ENCODE peak calls at places on chromosomes 13 and 19, in four cellular contexts. K is PC-9, G is cardiac fibroblast, A is lung. O is an unnamed sample.

GRCh38 chr19:46616631-46617322 is 8.1 kb downstream of the PTGIR start:
- DNase-seq in K (peak), G (peak), A (no peak), O (peak)

GRCh38 chr13:99800004-99800403 is 171.6 kb downstream of the ZIC5 start:
- DNase-seq in K (no peak), G (no peak), A (no peak), O (no peak)

GRCh38 chr13:40433577-40433976 is 232.9 kb downstream of the FOXO1 start:
- DNase-seq in K (no peak), G (no peak), A (no peak), O (no peak)

GRCh38 chr13:50149143-50149703 is 134.0 kb downstream of the KCNRG start:
- DNase-seq in K (no peak), G (no peak), A (no peak), O (peak)

GRCh38 chr19:13696839-13697238 is 67.5 kb upstream of the MRI1 start:
- DNase-seq in K (no peak), G (no peak), A (no peak), O (no peak)

GRCh38 chr19:1213391-1214286 is 8.1 kb downstream of the STK11 start:
- DNase-seq in K (no peak), G (peak), A (peak), O (peak)

GRCh38 chr19:47095707-47096704 is 17.6 kb downstream of the ZC3H4 start:
- DNase-seq in K (peak), G (no peak), A (peak), O (peak)

GRCh38 chr19:42831221-42832019 is 48.1 kb downstream of the PSG1 start:
- DNase-seq in K (peak), G (no peak), A (no peak), O (no peak)

GRCh38 chr13:32087955-32088747 is 56.6 kb downstream of the FRY start:
- DNase-seq in K (no peak), G (no peak), A (no peak), O (peak)

GRCh38 chr19:17107546-17108452 is 32.2 kb downstream of the MYO9B start:
- DNase-seq in K (peak), G (peak), A (peak), O (peak)

GRCh38 chr13:110890279-110891150 is 24.4 kb downstream of the ANKRD10 start:
- DNase-seq in K (no peak), G (no peak), A (no peak), O (no peak)

GRCh38 chr19:46118136-46118535 is 6.4 kb downstream of the IGFL3 start:
- DNase-seq in K (peak), G (no peak), A (no peak), O (no peak)

GRCh38 chr13:30785146-30785845 is 50.0 kb downstream of the ALOX5AP start:
- DNase-seq in K (no peak), G (no peak), A (peak), O (no peak)

GRCh38 chr13:94784066-94784465 is 71.7 kb upstream of the SOX21 start:
- DNase-seq in K (no peak), G (peak), A (no peak), O (peak)

GRCh38 chr13:23748109-23748508 is 141.1 kb downstream of the MIPEP start:
- DNase-seq in K (no peak), G (no peak), A (no peak), O (no peak)

GRCh38 chr13:19596960-19597361 is 35.6 kb upstream of the TPTE2 start:
- DNase-seq in K (no peak), G (no peak), A (no peak), O (peak)

GRCh38 chr19:39568604-39569003 is 28.6 kb upstream of the EID2 start:
- DNase-seq in K (no peak), G (no peak), A (no peak), O (peak)

GRCh38 chr19:19137556-19138109 is 645 bp downstream of the TMEM161A start:
- DNase-seq in K (no peak), G (peak), A (no peak), O (peak)

GRCh38 chr13:83666126-83666525 is 216.1 kb downstream of the SLITRK1 start:
- DNase-seq in K (no peak), G (no peak), A (no peak), O (peak)

GRCh38 chr19:14433454-14434156 is 499 bp downstream of the PKN1 start:
- DNase-seq in K (peak), G (no peak), A (no peak), O (no peak)

GRCh38 chr13:31000889-31001288 is 68.4 kb downstream of the TEX26 start:
- DNase-seq in K (no peak), G (peak), A (no peak), O (no peak)

GRCh38 chr19:16417660-16418596 is 53.8 kb downstream of the EPS15L1 start:
- DNase-seq in K (peak), G (peak), A (peak), O (peak)

GRCh38 chr19:35248310-35249145 is at the start of gene LSR:
- DNase-seq in K (peak), G (no peak), A (peak), O (no peak)

GRCh38 chr19:47331931-47332547 is at the start of gene C5AR2:
- DNase-seq in K (no peak), G (peak), A (no peak), O (no peak)

GRCh38 chr19:32570081-32570785 is 10.8 kb upstream of the PDCD5 start:
- DNase-seq in K (peak), G (peak), A (peak), O (peak)

GRCh38 chr13:41588899-41589298 is 131.5 kb downstream of the RGCC start:
- DNase-seq in K (peak), G (peak), A (no peak), O (peak)

GRCh38 chr19:13208131-13208963 is 58.1 kb downstream of the IER2 start:
- DNase-seq in K (no peak), G (peak), A (peak), O (peak)

GRCh38 chr13:48636550-48636949 is 17.2 kb upstream of the CYSLTR2 start:
- DNase-seq in K (no peak), G (peak), A (no peak), O (peak)

DNA sequence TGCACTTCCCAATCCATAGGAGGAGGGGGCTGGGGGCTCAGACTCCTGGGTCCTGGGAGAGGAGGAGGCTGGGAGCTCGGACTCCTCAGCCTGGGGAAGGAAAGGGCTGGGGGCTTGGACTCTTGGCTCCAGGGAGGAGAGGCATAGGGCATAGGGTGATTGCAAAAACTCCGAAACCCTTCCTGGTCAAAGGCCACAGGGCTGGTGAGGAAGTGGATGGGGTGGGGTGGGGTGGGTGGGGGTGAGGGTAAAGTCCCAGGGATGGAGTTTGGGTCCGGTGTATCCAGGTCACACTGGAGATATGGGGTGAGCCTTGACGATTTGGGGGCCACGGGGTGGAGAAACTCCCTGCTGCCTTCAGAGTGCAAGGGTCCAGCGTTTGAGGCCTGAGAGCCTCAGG is 2.8 kb downstream of the MYH14 start:
- DNase-seq in K (no peak), G (no peak), A (no peak), O (no peak)
- H3K4me3 ChIP-seq in K (peak), G (no peak), A (peak), O (no peak)

GRCh38 chr13:72808917-72809500 is 27.1 kb downstream of the PIBF1 start:
- DNase-seq in K (no peak), G (peak), A (no peak), O (peak)
- TF ChIP-seq CTCF in K (peak), G (peak), A (no peak), O (no peak)

GRCh38 chr13:112977091-112977490 is 8.1 kb downstream of the MCF2L start:
- DNase-seq in K (no peak), G (no peak), A (no peak), O (no peak)

GRCh38 chr13:112980441-112980840 is 11.4 kb downstream of the MCF2L start:
- DNase-seq in K (no peak), G (no peak), A (no peak), O (no peak)

GRCh38 chr13:112977525-112977924 is 8.5 kb downstream of the MCF2L start:
- DNase-seq in K (no peak), G (no peak), A (no peak), O (no peak)

GRCh38 chr13:112979406-112979902 is 10.4 kb downstream of the MCF2L start:
- DNase-seq in K (no peak), G (no peak), A (no peak), O (no peak)

DNA sequence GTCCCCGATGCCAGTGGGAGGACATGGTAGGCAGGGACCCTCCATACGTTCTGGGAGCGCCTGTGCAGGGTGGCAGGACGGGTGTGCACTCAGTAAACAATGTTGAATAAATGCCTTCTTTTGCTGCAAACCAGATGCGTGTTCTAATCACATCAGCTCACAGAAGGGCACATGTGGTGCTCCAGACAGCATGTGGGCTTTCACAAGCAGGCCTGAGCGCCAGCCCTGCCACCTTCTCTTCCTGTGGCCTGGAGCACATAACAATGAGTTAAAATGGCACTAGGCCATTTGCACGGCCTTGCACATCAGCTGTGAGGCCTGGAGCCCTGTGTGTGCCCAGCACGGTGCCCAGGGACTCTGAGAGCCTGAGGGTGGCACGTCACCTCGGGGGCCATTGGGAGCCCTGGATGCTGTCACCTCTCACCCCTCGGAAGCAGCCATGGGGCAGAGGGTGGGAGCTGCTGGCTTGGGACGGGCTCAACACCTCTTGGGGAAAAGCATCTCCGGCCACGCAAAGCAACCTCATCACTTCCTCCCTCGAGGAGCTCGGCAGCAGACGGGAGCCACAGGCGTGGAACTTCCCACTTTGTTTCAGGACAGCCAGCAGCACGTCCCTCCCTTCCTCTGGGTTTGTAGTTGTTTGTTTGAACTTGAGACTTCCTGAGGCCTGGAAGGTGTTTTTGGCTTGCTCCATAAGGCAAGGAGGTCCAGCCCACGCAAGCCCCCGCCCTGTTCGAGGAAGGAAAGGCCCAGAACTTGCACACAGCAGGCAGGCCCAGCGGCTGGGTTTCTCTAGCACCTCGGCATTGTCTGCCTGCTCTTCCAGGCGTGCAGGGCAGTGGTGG is 9.8 kb downstream of the MCF2L start:
- DNase-seq in K (no peak), G (no peak), A (no peak), O (no peak)
- H3K4me3 ChIP-seq in K (no peak), G (no peak), A (peak), O (no peak)

DNA sequence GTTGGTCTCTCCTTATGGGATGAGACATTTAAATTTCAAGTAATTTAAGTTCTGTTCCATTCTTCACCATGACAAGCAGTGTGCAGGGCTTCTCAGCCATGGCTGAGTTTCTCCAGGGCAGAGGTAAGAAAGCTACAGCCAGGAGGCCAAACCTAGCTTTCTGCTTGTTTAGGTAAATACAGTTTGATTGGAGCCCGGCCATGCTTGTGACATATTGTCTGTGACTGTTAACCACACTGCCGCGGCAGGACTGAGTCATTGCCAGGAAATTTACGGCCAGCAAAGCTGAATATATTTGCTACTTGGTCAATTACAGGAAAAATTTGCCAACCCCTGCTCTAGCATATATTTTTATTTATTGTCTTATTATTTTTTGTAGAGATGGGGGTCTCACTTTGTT is 10.7 kb downstream of the NLRP8 start:
- DNase-seq in K (no peak), G (no peak), A (no peak), O (no peak)
- TF ChIP-seq CTCF in K (no peak), G (no peak), A (no peak), O (no peak)

DNA sequence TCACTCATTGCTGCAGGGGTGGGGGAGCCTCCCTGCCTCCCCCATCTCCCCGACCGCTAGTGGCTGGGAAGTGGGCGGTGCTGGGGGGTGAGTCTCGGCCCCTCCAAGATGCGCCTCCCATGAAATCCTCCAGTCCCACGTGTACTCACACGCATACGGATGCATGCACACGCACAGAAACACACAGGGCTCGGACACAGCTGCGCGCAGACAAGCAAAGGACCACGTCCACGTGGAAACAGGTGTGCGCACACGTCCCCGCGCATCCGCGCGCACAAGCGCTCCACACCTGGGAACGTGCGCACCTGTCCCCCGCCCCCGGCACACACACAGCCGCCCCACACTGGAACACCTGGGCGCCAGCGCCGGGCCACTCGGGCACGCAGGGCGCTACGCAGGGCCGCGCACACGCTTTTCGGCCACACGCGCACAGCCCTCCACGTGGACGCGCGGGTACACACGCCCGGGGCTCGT is 680 bp downstream of the MATK start:
- DNase-seq in K (no peak), G (no peak), A (no peak), O (no peak)
- H3K4me3 ChIP-seq in K (no peak), G (no peak), A (peak), O (no peak)

O was measured in choroid plexus epithelial cell.